ENCODE peak calls at places on chromosomes 3 and 15, in seven cellular contexts. One of them, this sample, is unnamed.
A peak's percentile ranks its signal among the peaks of the same experiment; 100 is the strongest.

GRCh38 chr3:143307613-143308183 is 188.1 kb downstream of the CHST2 start:
- DNase-seq in stimulated activated CD4-positive, alpha-beta T cell treated with anti-CD3 and anti-CD28 coated beads, Interleukin-1b, Interleukin-23, amount 100 ng/mL, for 1 hour: no peak
- DNase-seq in choroid plexus epithelial cell: peak; percentile 52
- DNase-seq in epithelial cell of esophagus: peak; percentile 55
- DNase-seq in globus pallidus: no peak
- DNase-seq in AG09319: no peak
- DNase-seq in HuH-7.5: no peak
- DNase-seq in this sample: peak; percentile 97

GRCh38 chr3:167729591-167729990 is 5.1 kb downstream of the PDCD10 start:
- DNase-seq in stimulated activated CD4-positive, alpha-beta T cell treated with anti-CD3 and anti-CD28 coated beads, Interleukin-1b, Interleukin-23, amount 100 ng/mL, for 1 hour: no peak
- DNase-seq in choroid plexus epithelial cell: no peak
- DNase-seq in epithelial cell of esophagus: no peak
- DNase-seq in globus pallidus: no peak
- DNase-seq in AG09319: no peak
- DNase-seq in HuH-7.5: no peak
- DNase-seq in this sample: no peak

GRCh38 chr15:39598958-39599845 is 18.3 kb downstream of the THBS1 start:
- DNase-seq in stimulated activated CD4-positive, alpha-beta T cell treated with anti-CD3 and anti-CD28 coated beads, Interleukin-1b, Interleukin-23, amount 100 ng/mL, for 1 hour: no peak
- DNase-seq in choroid plexus epithelial cell: no peak
- DNase-seq in epithelial cell of esophagus: peak; percentile 34
- DNase-seq in globus pallidus: no peak
- DNase-seq in AG09319: peak; percentile 48
- DNase-seq in HuH-7.5: no peak
- DNase-seq in this sample: no peak

GRCh38 chr15:67521770-67522568 is 1.0 kb downstream of the C15orf61 start:
- DNase-seq in stimulated activated CD4-positive, alpha-beta T cell treated with anti-CD3 and anti-CD28 coated beads, Interleukin-1b, Interleukin-23, amount 100 ng/mL, for 1 hour: no peak
- DNase-seq in choroid plexus epithelial cell: peak; percentile 43
- DNase-seq in epithelial cell of esophagus: peak; percentile 39
- DNase-seq in globus pallidus: peak; percentile 24
- DNase-seq in AG09319: no peak
- DNase-seq in HuH-7.5: peak; percentile 45
- DNase-seq in this sample: peak; percentile 21

GRCh38 chr3:72310028-72310987 is 525.4 kb upstream of the PROK2 start:
- DNase-seq in stimulated activated CD4-positive, alpha-beta T cell treated with anti-CD3 and anti-CD28 coated beads, Interleukin-1b, Interleukin-23, amount 100 ng/mL, for 1 hour: no peak
- DNase-seq in choroid plexus epithelial cell: peak; percentile 67
- DNase-seq in epithelial cell of esophagus: no peak
- DNase-seq in globus pallidus: no peak
- DNase-seq in AG09319: peak; percentile 49
- DNase-seq in HuH-7.5: peak; percentile 18
- DNase-seq in this sample: peak; percentile 16

GRCh38 chr15:101250331-101250730 is 1.5 kb downstream of the CHSY1 start:
- DNase-seq in stimulated activated CD4-positive, alpha-beta T cell treated with anti-CD3 and anti-CD28 coated beads, Interleukin-1b, Interleukin-23, amount 100 ng/mL, for 1 hour: no peak
- DNase-seq in choroid plexus epithelial cell: peak; percentile 70
- DNase-seq in epithelial cell of esophagus: peak; percentile 81
- DNase-seq in globus pallidus: no peak
- DNase-seq in AG09319: peak; percentile 74
- DNase-seq in HuH-7.5: no peak
- DNase-seq in this sample: peak; percentile 91

GRCh38 chr15:41923424-41923999 is 29.7 kb upstream of the SPTBN5 start:
- DNase-seq in stimulated activated CD4-positive, alpha-beta T cell treated with anti-CD3 and anti-CD28 coated beads, Interleukin-1b, Interleukin-23, amount 100 ng/mL, for 1 hour: no peak
- DNase-seq in choroid plexus epithelial cell: no peak
- DNase-seq in epithelial cell of esophagus: no peak
- DNase-seq in globus pallidus: no peak
- DNase-seq in AG09319: no peak
- DNase-seq in HuH-7.5: no peak
- DNase-seq in this sample: no peak

GRCh38 chr3:32842987-32843386 is 25.2 kb downstream of the TRIM71 start:
- DNase-seq in stimulated activated CD4-positive, alpha-beta T cell treated with anti-CD3 and anti-CD28 coated beads, Interleukin-1b, Interleukin-23, amount 100 ng/mL, for 1 hour: no peak
- DNase-seq in choroid plexus epithelial cell: no peak
- DNase-seq in epithelial cell of esophagus: no peak
- DNase-seq in globus pallidus: no peak
- DNase-seq in AG09319: no peak
- DNase-seq in HuH-7.5: no peak
- DNase-seq in this sample: no peak

GRCh38 chr3:189513281-189514151 is 117.7 kb upstream of the TP63 start:
- DNase-seq in stimulated activated CD4-positive, alpha-beta T cell treated with anti-CD3 and anti-CD28 coated beads, Interleukin-1b, Interleukin-23, amount 100 ng/mL, for 1 hour: no peak
- DNase-seq in choroid plexus epithelial cell: no peak
- DNase-seq in epithelial cell of esophagus: peak; percentile 89
- DNase-seq in globus pallidus: no peak
- DNase-seq in AG09319: no peak
- DNase-seq in HuH-7.5: no peak
- DNase-seq in this sample: peak; percentile 59

GRCh38 chr15:90287096-90287495 is 21.6 kb downstream of the NGRN start:
- DNase-seq in stimulated activated CD4-positive, alpha-beta T cell treated with anti-CD3 and anti-CD28 coated beads, Interleukin-1b, Interleukin-23, amount 100 ng/mL, for 1 hour: no peak
- DNase-seq in choroid plexus epithelial cell: no peak
- DNase-seq in epithelial cell of esophagus: no peak
- DNase-seq in globus pallidus: no peak
- DNase-seq in AG09319: no peak
- DNase-seq in HuH-7.5: no peak
- DNase-seq in this sample: no peak

GRCh38 chr3:37992271-37993066 is 1.9 kb downstream of the VILL start:
- DNase-seq in stimulated activated CD4-positive, alpha-beta T cell treated with anti-CD3 and anti-CD28 coated beads, Interleukin-1b, Interleukin-23, amount 100 ng/mL, for 1 hour: no peak
- DNase-seq in choroid plexus epithelial cell: no peak
- DNase-seq in epithelial cell of esophagus: peak; percentile 74
- DNase-seq in globus pallidus: no peak
- DNase-seq in AG09319: no peak
- DNase-seq in HuH-7.5: no peak
- DNase-seq in this sample: no peak

GRCh38 chr3:181726351-181727121 is 14.8 kb downstream of the SOX2 start:
- DNase-seq in stimulated activated CD4-positive, alpha-beta T cell treated with anti-CD3 and anti-CD28 coated beads, Interleukin-1b, Interleukin-23, amount 100 ng/mL, for 1 hour: no peak
- DNase-seq in choroid plexus epithelial cell: no peak
- DNase-seq in epithelial cell of esophagus: peak; percentile 42
- DNase-seq in globus pallidus: peak; percentile 65
- DNase-seq in AG09319: no peak
- DNase-seq in HuH-7.5: no peak
- DNase-seq in this sample: no peak

GRCh38 chr3:33093847-33094246 is 3.1 kb downstream of the GLB1 start:
- DNase-seq in stimulated activated CD4-positive, alpha-beta T cell treated with anti-CD3 and anti-CD28 coated beads, Interleukin-1b, Interleukin-23, amount 100 ng/mL, for 1 hour: no peak
- DNase-seq in choroid plexus epithelial cell: no peak
- DNase-seq in epithelial cell of esophagus: no peak
- DNase-seq in globus pallidus: no peak
- DNase-seq in AG09319: no peak
- DNase-seq in HuH-7.5: no peak
- DNase-seq in this sample: no peak

GRCh38 chr3:14598143-14598569 is 53.4 kb upstream of the CCDC174 start:
- DNase-seq in stimulated activated CD4-positive, alpha-beta T cell treated with anti-CD3 and anti-CD28 coated beads, Interleukin-1b, Interleukin-23, amount 100 ng/mL, for 1 hour: no peak
- DNase-seq in choroid plexus epithelial cell: peak; percentile 64
- DNase-seq in epithelial cell of esophagus: peak; percentile 65
- DNase-seq in globus pallidus: no peak
- DNase-seq in AG09319: no peak
- DNase-seq in HuH-7.5: peak; percentile 88
- DNase-seq in this sample: peak; percentile 18

GRCh38 chr3:197297020-197297419 is 1.4 kb downstream of the DLG1 start:
- DNase-seq in stimulated activated CD4-positive, alpha-beta T cell treated with anti-CD3 and anti-CD28 coated beads, Interleukin-1b, Interleukin-23, amount 100 ng/mL, for 1 hour: no peak
- DNase-seq in choroid plexus epithelial cell: no peak
- DNase-seq in epithelial cell of esophagus: peak; percentile 30
- DNase-seq in globus pallidus: no peak
- DNase-seq in AG09319: no peak
- DNase-seq in HuH-7.5: no peak
- DNase-seq in this sample: no peak

GRCh38 chr3:16329036-16329791 is 64.2 kb downstream of the OXNAD1 start:
- DNase-seq in stimulated activated CD4-positive, alpha-beta T cell treated with anti-CD3 and anti-CD28 coated beads, Interleukin-1b, Interleukin-23, amount 100 ng/mL, for 1 hour: no peak
- DNase-seq in choroid plexus epithelial cell: no peak
- DNase-seq in epithelial cell of esophagus: no peak
- DNase-seq in globus pallidus: no peak
- DNase-seq in AG09319: no peak
- DNase-seq in HuH-7.5: no peak
- DNase-seq in this sample: no peak

GRCh38 chr3:64220161-64220560 is 5.1 kb downstream of the PRICKLE2 start:
- DNase-seq in stimulated activated CD4-positive, alpha-beta T cell treated with anti-CD3 and anti-CD28 coated beads, Interleukin-1b, Interleukin-23, amount 100 ng/mL, for 1 hour: no peak
- DNase-seq in choroid plexus epithelial cell: peak; percentile 65
- DNase-seq in epithelial cell of esophagus: peak; percentile 36
- DNase-seq in globus pallidus: no peak
- DNase-seq in AG09319: no peak
- DNase-seq in HuH-7.5: no peak
- DNase-seq in this sample: peak; percentile 85

GRCh38 chr3:81218023-81218422 is 543.4 kb downstream of the GBE1 start:
- DNase-seq in stimulated activated CD4-positive, alpha-beta T cell treated with anti-CD3 and anti-CD28 coated beads, Interleukin-1b, Interleukin-23, amount 100 ng/mL, for 1 hour: no peak
- DNase-seq in choroid plexus epithelial cell: peak; percentile 81
- DNase-seq in epithelial cell of esophagus: peak; percentile 49
- DNase-seq in globus pallidus: peak; percentile 16
- DNase-seq in AG09319: no peak
- DNase-seq in HuH-7.5: peak; percentile 3
- DNase-seq in this sample: peak; percentile 60

GRCh38 chr3:59981377-59981776 is 931.6 kb upstream of the CFAP20DC start:
- DNase-seq in stimulated activated CD4-positive, alpha-beta T cell treated with anti-CD3 and anti-CD28 coated beads, Interleukin-1b, Interleukin-23, amount 100 ng/mL, for 1 hour: no peak
- DNase-seq in choroid plexus epithelial cell: no peak
- DNase-seq in epithelial cell of esophagus: no peak
- DNase-seq in globus pallidus: no peak
- DNase-seq in AG09319: no peak
- DNase-seq in HuH-7.5: no peak
- DNase-seq in this sample: no peak

GRCh38 chr3:24110051-24110450 is 165.0 kb downstream of the NR1D2 start:
- DNase-seq in stimulated activated CD4-positive, alpha-beta T cell treated with anti-CD3 and anti-CD28 coated beads, Interleukin-1b, Interleukin-23, amount 100 ng/mL, for 1 hour: no peak
- DNase-seq in choroid plexus epithelial cell: peak; percentile 28
- DNase-seq in epithelial cell of esophagus: peak; percentile 15
- DNase-seq in globus pallidus: no peak
- DNase-seq in AG09319: no peak
- DNase-seq in HuH-7.5: no peak
- DNase-seq in this sample: no peak

GRCh38 chr3:150242220-150242938 is 165.7 kb upstream of the TSC22D2 start:
- DNase-seq in stimulated activated CD4-positive, alpha-beta T cell treated with anti-CD3 and anti-CD28 coated beads, Interleukin-1b, Interleukin-23, amount 100 ng/mL, for 1 hour: no peak
- DNase-seq in choroid plexus epithelial cell: peak; percentile 82
- DNase-seq in epithelial cell of esophagus: no peak
- DNase-seq in globus pallidus: no peak
- DNase-seq in AG09319: no peak
- DNase-seq in HuH-7.5: no peak
- DNase-seq in this sample: no peak

GRCh38 chr3:102078864-102079808 is 229.8 kb downstream of the NFKBIZ start:
- DNase-seq in stimulated activated CD4-positive, alpha-beta T cell treated with anti-CD3 and anti-CD28 coated beads, Interleukin-1b, Interleukin-23, amount 100 ng/mL, for 1 hour: no peak
- DNase-seq in choroid plexus epithelial cell: no peak
- DNase-seq in epithelial cell of esophagus: no peak
- DNase-seq in globus pallidus: no peak
- DNase-seq in AG09319: no peak
- DNase-seq in HuH-7.5: no peak
- DNase-seq in this sample: no peak

GRCh38 chr15:50137330-50137761 is 18.3 kb upstream of the ATP8B4 start:
- DNase-seq in stimulated activated CD4-positive, alpha-beta T cell treated with anti-CD3 and anti-CD28 coated beads, Interleukin-1b, Interleukin-23, amount 100 ng/mL, for 1 hour: no peak
- DNase-seq in choroid plexus epithelial cell: peak; percentile 62
- DNase-seq in epithelial cell of esophagus: peak; percentile 88
- DNase-seq in globus pallidus: no peak
- DNase-seq in AG09319: peak; percentile 37
- DNase-seq in HuH-7.5: no peak
- DNase-seq in this sample: peak; percentile 54

GRCh38 chr3:38102073-38102844 is 34.7 kb downstream of the ACAA1 start:
- DNase-seq in stimulated activated CD4-positive, alpha-beta T cell treated with anti-CD3 and anti-CD28 coated beads, Interleukin-1b, Interleukin-23, amount 100 ng/mL, for 1 hour: no peak
- DNase-seq in choroid plexus epithelial cell: no peak
- DNase-seq in epithelial cell of esophagus: peak; percentile 64
- DNase-seq in globus pallidus: no peak
- DNase-seq in AG09319: no peak
- DNase-seq in HuH-7.5: no peak
- DNase-seq in this sample: no peak

GRCh38 chr15:89371145-89372044 is 36.8 kb upstream of the POLG start:
- DNase-seq in stimulated activated CD4-positive, alpha-beta T cell treated with anti-CD3 and anti-CD28 coated beads, Interleukin-1b, Interleukin-23, amount 100 ng/mL, for 1 hour: no peak
- DNase-seq in choroid plexus epithelial cell: no peak
- DNase-seq in epithelial cell of esophagus: peak; percentile 40
- DNase-seq in globus pallidus: no peak
- DNase-seq in AG09319: no peak
- DNase-seq in HuH-7.5: no peak
- DNase-seq in this sample: no peak

GRCh38 chr15:89513284-89513683 is 16.9 kb upstream of the RHCG start:
- DNase-seq in stimulated activated CD4-positive, alpha-beta T cell treated with anti-CD3 and anti-CD28 coated beads, Interleukin-1b, Interleukin-23, amount 100 ng/mL, for 1 hour: no peak
- DNase-seq in choroid plexus epithelial cell: no peak
- DNase-seq in epithelial cell of esophagus: peak; percentile 90
- DNase-seq in globus pallidus: no peak
- DNase-seq in AG09319: no peak
- DNase-seq in HuH-7.5: no peak
- DNase-seq in this sample: no peak

GRCh38 chr3:16508591-16508995 is 4.9 kb downstream of the RFTN1 start:
- DNase-seq in stimulated activated CD4-positive, alpha-beta T cell treated with anti-CD3 and anti-CD28 coated beads, Interleukin-1b, Interleukin-23, amount 100 ng/mL, for 1 hour: no peak
- DNase-seq in choroid plexus epithelial cell: peak; percentile 54
- DNase-seq in epithelial cell of esophagus: no peak
- DNase-seq in globus pallidus: no peak
- DNase-seq in AG09319: no peak
- DNase-seq in HuH-7.5: no peak
- DNase-seq in this sample: no peak